ENCODE peak calls at places on chromosome 18, in four cellular contexts. One of them, this sample, is unnamed.

GRCh38 chr18:50947899-50948298 is 19.9 kb upstream of the ELAC1 start:
- DNase-seq in HuH-7.5: no peak
- DNase-seq in HEK293T: no peak
- DNase-seq in stimulated activated CD8-positive, alpha-beta memory T cell treated with anti-CD3 and anti-CD28 coated beads, Interleukin-12 subunit alpha, Interleukin-12 subunit beta, amount 100 ng/mL, for 1 hour: no peak
- DNase-seq in this sample: no peak

GRCh38 chr18:74869904-74870863 is 272.5 kb downstream of the ZNF407 start:
- DNase-seq in HuH-7.5: no peak
- DNase-seq in HEK293T: no peak
- DNase-seq in stimulated activated CD8-positive, alpha-beta memory T cell treated with anti-CD3 and anti-CD28 coated beads, Interleukin-12 subunit alpha, Interleukin-12 subunit beta, amount 100 ng/mL, for 1 hour: no peak
- DNase-seq in this sample: peak; percentile 11

GRCh38 chr18:59660976-59661743 is 36.1 kb downstream of the CCBE1 start:
- DNase-seq in HuH-7.5: no peak
- DNase-seq in HEK293T: no peak
- DNase-seq in stimulated activated CD8-positive, alpha-beta memory T cell treated with anti-CD3 and anti-CD28 coated beads, Interleukin-12 subunit alpha, Interleukin-12 subunit beta, amount 100 ng/mL, for 1 hour: no peak
- DNase-seq in this sample: no peak

GRCh38 chr18:7071600-7071999 is 46.0 kb downstream of the LAMA1 start:
- DNase-seq in HuH-7.5: no peak
- DNase-seq in HEK293T: no peak
- DNase-seq in stimulated activated CD8-positive, alpha-beta memory T cell treated with anti-CD3 and anti-CD28 coated beads, Interleukin-12 subunit alpha, Interleukin-12 subunit beta, amount 100 ng/mL, for 1 hour: no peak
- DNase-seq in this sample: no peak

GRCh38 chr18:76386886-76387285 is 108.2 kb downstream of the ZNF516 start:
- DNase-seq in HuH-7.5: no peak
- DNase-seq in HEK293T: no peak
- DNase-seq in stimulated activated CD8-positive, alpha-beta memory T cell treated with anti-CD3 and anti-CD28 coated beads, Interleukin-12 subunit alpha, Interleukin-12 subunit beta, amount 100 ng/mL, for 1 hour: no peak
- DNase-seq in this sample: no peak

GRCh38 chr18:11994346-11994707 is 13.0 kb downstream of the IMPA2 start:
- DNase-seq in HuH-7.5: peak; percentile 89
- DNase-seq in HEK293T: no peak
- DNase-seq in stimulated activated CD8-positive, alpha-beta memory T cell treated with anti-CD3 and anti-CD28 coated beads, Interleukin-12 subunit alpha, Interleukin-12 subunit beta, amount 100 ng/mL, for 1 hour: no peak
- DNase-seq in this sample: peak; percentile 41

GRCh38 chr18:69936191-69936558 is 11.5 kb downstream of the CD226 start:
- DNase-seq in HuH-7.5: no peak
- DNase-seq in HEK293T: no peak
- DNase-seq in stimulated activated CD8-positive, alpha-beta memory T cell treated with anti-CD3 and anti-CD28 coated beads, Interleukin-12 subunit alpha, Interleukin-12 subunit beta, amount 100 ng/mL, for 1 hour: no peak
- DNase-seq in this sample: no peak

GRCh38 chr18:10794771-10795170 is 268.9 kb downstream of the NAPG start:
- DNase-seq in HuH-7.5: no peak
- DNase-seq in HEK293T: no peak
- DNase-seq in stimulated activated CD8-positive, alpha-beta memory T cell treated with anti-CD3 and anti-CD28 coated beads, Interleukin-12 subunit alpha, Interleukin-12 subunit beta, amount 100 ng/mL, for 1 hour: no peak
- DNase-seq in this sample: no peak

GRCh38 chr18:67463829-67464228 is 52.7 kb downstream of the DSEL start:
- DNase-seq in HuH-7.5: no peak
- DNase-seq in HEK293T: peak; percentile 3
- DNase-seq in stimulated activated CD8-positive, alpha-beta memory T cell treated with anti-CD3 and anti-CD28 coated beads, Interleukin-12 subunit alpha, Interleukin-12 subunit beta, amount 100 ng/mL, for 1 hour: no peak
- DNase-seq in this sample: no peak

GRCh38 chr18:8982416-8983183 is 119.9 kb upstream of the NDUFV2 start:
- DNase-seq in HuH-7.5: peak; percentile 40
- DNase-seq in HEK293T: peak; percentile 17
- DNase-seq in stimulated activated CD8-positive, alpha-beta memory T cell treated with anti-CD3 and anti-CD28 coated beads, Interleukin-12 subunit alpha, Interleukin-12 subunit beta, amount 100 ng/mL, for 1 hour: no peak
- DNase-seq in this sample: peak; percentile 78

GRCh38 chr18:9934274-9934673 is 20.5 kb downstream of the VAPA start:
- DNase-seq in HuH-7.5: no peak
- DNase-seq in HEK293T: no peak
- DNase-seq in stimulated activated CD8-positive, alpha-beta memory T cell treated with anti-CD3 and anti-CD28 coated beads, Interleukin-12 subunit alpha, Interleukin-12 subunit beta, amount 100 ng/mL, for 1 hour: no peak
- DNase-seq in this sample: no peak

GRCh38 chr18:7677001-7677400 is 109.9 kb downstream of the PTPRM start:
- DNase-seq in HuH-7.5: no peak
- DNase-seq in HEK293T: no peak
- DNase-seq in stimulated activated CD8-positive, alpha-beta memory T cell treated with anti-CD3 and anti-CD28 coated beads, Interleukin-12 subunit alpha, Interleukin-12 subunit beta, amount 100 ng/mL, for 1 hour: no peak
- DNase-seq in this sample: no peak

GRCh38 chr18:76803814-76804213 is 18.5 kb upstream of the ZNF236 start:
- DNase-seq in HuH-7.5: peak; percentile 52
- DNase-seq in HEK293T: peak; percentile 57
- DNase-seq in stimulated activated CD8-positive, alpha-beta memory T cell treated with anti-CD3 and anti-CD28 coated beads, Interleukin-12 subunit alpha, Interleukin-12 subunit beta, amount 100 ng/mL, for 1 hour: peak; percentile 56
- DNase-seq in this sample: peak; percentile 71

This sample was measured in astrocyte of the hippocampus.